ENCODE peak calls at places on chromosomes 6 and 20, in six cellular contexts. O, Y, I, J, N and W are unnamed samples.

GRCh38 chr6:146103416-146104072 is 74.7 kb downstream of the GRM1 start:
- DNase-seq in O (peak), J (no peak), Y (no peak), N (no peak), I (no peak), W (no peak)

GRCh38 chr20:21555470-21556120 is 41.7 kb upstream of the NKX2-2 start:
- DNase-seq in N (no peak), J (no peak), O (no peak), Y (no peak), I (no peak), W (no peak)

GRCh38 chr6:43729537-43729936 is 40.5 kb upstream of the VEGFA start:
- DNase-seq in J (no peak), O (no peak), N (no peak), Y (no peak), I (no peak), W (no peak)

GRCh38 chr6:137498488-137499219 is 4.5 kb upstream of the OLIG3 start:
- DNase-seq in I (no peak), J (no peak), O (no peak), Y (no peak), N (no peak), W (no peak)

GRCh38 chr20:40207618-40208017 is 481.4 kb downstream of the MAFB start:
- DNase-seq in J (no peak), O (no peak), Y (no peak), I (no peak), N (no peak), W (no peak)

GRCh38 chr20:53631909-53632662 is 38.4 kb upstream of the ZNF217 start:
- DNase-seq in Y (no peak), O (no peak), N (no peak), I (no peak), J (no peak), W (no peak)

GRCh38 chr6:30684386-30685156 is 1.9 kb downstream of the PPP1R18 start:
- DNase-seq in J (no peak), Y (peak), O (peak), I (peak), N (peak), W (no peak)

GRCh38 chr6:156948807-156949206 is 171.6 kb downstream of the ARID1B start:
- DNase-seq in Y (no peak), I (no peak), J (no peak), N (no peak), O (peak), W (no peak)

GRCh38 chr20:36454664-36455427 is 86.5 kb upstream of the MYL9 start:
- DNase-seq in N (peak), O (peak), Y (no peak), I (peak), J (no peak), W (peak)

GRCh38 chr6:165991341-165991740 is 176.3 kb downstream of the TBXT start:
- DNase-seq in I (no peak), O (no peak), N (no peak), Y (no peak), J (no peak), W (no peak)

GRCh38 chr6:159899994-159900745 is 9.4 kb downstream of the MAS1 start:
- DNase-seq in J (no peak), N (no peak), I (no peak), Y (no peak), O (no peak), W (no peak)

GRCh38 chr6:159720708-159721107 is 6.6 kb upstream of the WTAP start:
- DNase-seq in I (no peak), O (peak), N (no peak), Y (peak), J (no peak), W (no peak)

GRCh38 chr6:25150031-25150430 is 129.1 kb upstream of the CARMIL1 start:
- DNase-seq in N (no peak), I (no peak), J (no peak), Y (no peak), O (no peak), W (no peak)

GRCh38 chr6:41597246-41598000 is 40.8 kb upstream of the MDFI start:
- DNase-seq in J (no peak), N (peak), O (no peak), I (no peak), Y (no peak), W (no peak)

GRCh38 chr20:49559411-49560081 is 8.4 kb downstream of the PTGIS start:
- DNase-seq in N (no peak), Y (no peak), J (no peak), I (no peak), O (no peak), W (no peak)

GRCh38 chr20:60262967-60263603 is 304.9 kb downstream of the CDH26 start:
- DNase-seq in J (no peak), I (no peak), N (no peak), Y (peak), O (peak), W (no peak)

GRCh38 chr6:109008061-109008460 is 86.6 kb downstream of the SESN1 start:
- DNase-seq in I (no peak), N (no peak), J (no peak), O (no peak), Y (peak), W (no peak)

GRCh38 chr6:30914854-30915590 is 984 bp downstream of the VARS2 start:
- DNase-seq in O (no peak), I (no peak), Y (no peak), J (no peak), N (no peak), W (no peak)

GRCh38 chr20:24484081-24484450 is 14.6 kb downstream of the SYNDIG1 start:
- DNase-seq in J (no peak), Y (no peak), I (no peak), O (no peak), N (no peak), W (no peak)

GRCh38 chr6:133888931-133889556 is at the start of gene TCF21:
- DNase-seq in J (no peak), O (peak), N (no peak), I (peak), Y (no peak), W (no peak)

GRCh38 chr6:11909696-11910132 is 102.4 kb upstream of the HIVEP1 start:
- DNase-seq in Y (no peak), I (no peak), N (no peak), J (no peak), O (no peak), W (no peak)

GRCh38 chr6:157615411-157615763 is 207.7 kb upstream of the SNX9 start:
- DNase-seq in N (no peak), J (no peak), O (no peak), Y (no peak), I (no peak), W (no peak)

GRCh38 chr20:37356961-37357371 is 11.0 kb downstream of the SRC start:
- DNase-seq in O (no peak), Y (no peak), J (no peak), N (no peak), I (no peak), W (no peak)

GRCh38 chr20:45311589-45312211 is 3.6 kb upstream of the MATN4 start:
- DNase-seq in N (peak), Y (peak), I (peak), O (peak), J (no peak), W (peak)

GRCh38 chr20:36173451-36173933 is 19.0 kb downstream of the EPB41L1 start:
- DNase-seq in J (no peak), Y (no peak), O (peak), N (no peak), I (peak), W (no peak)

GRCh38 chr6:11386323-11386722 is 151.2 kb upstream of the TMEM170B start:
- DNase-seq in N (no peak), Y (peak), I (no peak), J (no peak), O (no peak), W (no peak)

GRCh38 chr6:1658212-1659005 is 48.7 kb downstream of the FOXC1 start:
- DNase-seq in J (no peak), N (no peak), O (no peak), Y (no peak), I (no peak), W (no peak)

GRCh38 chr20:36179170-36179945 is 24.8 kb downstream of the EPB41L1 start:
- DNase-seq in N (no peak), O (peak), Y (no peak), J (no peak), I (no peak), W (peak)

GRCh38 chr6:82072771-82073170 is 174.8 kb downstream of the IBTK start:
- DNase-seq in J (no peak), N (no peak), O (no peak), Y (no peak), I (no peak), W (no peak)

GRCh38 chr6:43061861-43062260 is 2.4 kb downstream of the KLC4 start:
- DNase-seq in N (no peak), Y (no peak), J (no peak), O (no peak), I (no peak), W (no peak)

GRCh38 chr6:18022398-18023231 is 35.2 kb upstream of the KIF13A start:
- DNase-seq in Y (no peak), O (peak), J (no peak), N (no peak), I (no peak), W (no peak)

GRCh38 chr6:90610671-90611542 is 24.0 kb upstream of the MAP3K7 start:
- DNase-seq in I (peak), Y (peak), J (no peak), N (peak), O (peak), W (peak)

GRCh38 chr6:137165375-137166246 is 7.8 kb downstream of the IL22RA2 start:
- DNase-seq in O (no peak), J (no peak), Y (peak), I (no peak), N (no peak), W (no peak)

GRCh38 chr6:110181131-110182027 is 1.2 kb downstream of the CDC40 start:
- DNase-seq in Y (no peak), O (no peak), N (no peak), I (no peak), J (no peak), W (no peak)

GRCh38 chr20:62603021-62603906 is 39.0 kb upstream of the SLCO4A1 start:
- DNase-seq in O (no peak), J (peak), N (peak), Y (no peak), I (peak), W (no peak)

GRCh38 chr6:155473741-155474140 is 18.1 kb upstream of the NOX3 start:
- DNase-seq in N (no peak), J (no peak), Y (no peak), O (no peak), I (no peak), W (no peak)

GRCh38 chr6:15430181-15430580 is 184.3 kb downstream of the JARID2 start:
- DNase-seq in O (no peak), N (no peak), J (no peak), I (no peak), Y (no peak), W (no peak)

GRCh38 chr6:140554421-140554820 is 1180.0 kb upstream of the CITED2 start:
- DNase-seq in I (no peak), Y (no peak), J (no peak), N (no peak), O (no peak), W (no peak)

GRCh38 chr20:58161192-58161591 is 67.3 kb downstream of the ANKRD60 start:
- DNase-seq in J (no peak), Y (no peak), I (no peak), N (no peak), O (no peak), W (no peak)

DNA sequence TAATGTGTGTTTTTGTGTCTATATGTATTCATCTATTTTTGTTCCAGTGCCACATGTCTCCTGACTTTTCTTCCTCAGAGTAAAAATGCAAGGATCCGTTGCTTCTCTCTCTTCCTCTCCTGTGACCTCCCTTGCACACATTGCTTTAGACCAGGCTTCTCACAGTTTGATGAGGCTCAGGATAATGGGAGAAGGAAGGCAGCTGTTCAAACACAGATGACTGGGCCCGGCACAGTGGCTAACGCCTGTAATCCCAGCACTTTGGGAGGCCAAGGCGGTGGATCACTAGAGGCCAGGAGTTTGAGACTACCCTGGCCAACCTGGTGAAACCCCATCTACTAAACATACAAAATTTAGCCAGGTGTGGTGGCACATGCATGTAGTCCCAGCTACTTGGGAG is 241.9 kb downstream of the SAMD5 start:
- DNase-seq in I (no peak), N (no peak), Y (no peak), O (no peak), J (no peak), W (no peak)
- H3K27ac ChIP-seq in I (no peak), N (no peak), Y (no peak), O (no peak), J (no peak), W (no peak)

DNA sequence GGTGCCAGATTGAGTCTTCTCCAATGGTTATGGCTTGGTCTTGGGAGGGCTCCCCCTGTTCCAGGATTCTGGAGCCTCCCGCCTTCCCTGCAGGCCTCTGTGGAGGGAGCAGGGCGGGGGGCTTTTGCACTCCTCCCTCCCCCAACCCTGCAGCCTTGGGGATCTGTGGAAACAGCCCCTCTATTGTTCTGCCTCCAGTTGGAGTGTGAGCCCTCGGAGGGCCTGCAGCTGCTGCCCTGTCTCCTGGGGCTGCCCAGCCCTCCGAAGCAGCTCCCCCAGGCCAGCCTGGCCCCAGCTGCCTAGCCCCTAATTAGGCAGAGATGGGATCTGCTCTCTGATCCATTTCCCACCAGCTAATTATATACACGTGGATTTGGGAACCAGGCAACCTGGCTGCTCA is 14.7 kb downstream of the FAM110A start:
- DNase-seq in Y (no peak), I (no peak), N (no peak), O (no peak), J (no peak), W (no peak)
- H3K27ac ChIP-seq in Y (no peak), I (no peak), N (no peak), O (no peak), J (no peak), W (no peak)

GRCh38 chr20:48040491-48040890 is 255.2 kb upstream of the SULF2 start:
- DNase-seq in O (no peak), N (no peak), J (no peak), I (no peak), Y (no peak), W (no peak)

GRCh38 chr20:48040051-48040450 is 254.8 kb upstream of the SULF2 start:
- DNase-seq in N (no peak), Y (no peak), J (no peak), I (no peak), O (no peak), W (no peak)

GRCh38 chr20:48041078-48041780 is 255.9 kb upstream of the SULF2 start:
- DNase-seq in I (no peak), N (no peak), J (no peak), Y (no peak), O (no peak), W (no peak)

GRCh38 chr20:48039514-48039913 is 254.2 kb upstream of the SULF2 start:
- DNase-seq in J (no peak), O (no peak), I (no peak), N (no peak), Y (no peak), W (no peak)

DNA sequence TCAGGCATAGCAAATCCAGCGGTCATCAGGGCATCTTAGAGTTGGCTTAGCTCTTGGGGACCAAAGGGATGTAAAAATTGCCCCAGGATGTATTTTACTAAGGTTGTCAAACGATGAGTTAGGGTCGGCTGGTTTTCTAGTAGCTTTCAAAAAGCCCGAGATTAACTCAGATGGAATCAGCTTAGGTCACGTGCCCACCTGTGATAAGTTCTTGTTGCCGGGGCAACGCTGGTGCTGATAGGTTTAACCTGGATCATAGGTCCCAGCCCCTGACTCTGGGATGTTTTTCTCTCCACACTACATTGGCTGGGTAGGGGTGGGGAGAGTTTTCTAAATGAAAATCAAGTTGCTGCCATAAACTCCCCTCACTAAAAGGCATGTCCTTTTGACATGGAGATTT is 257.3 kb upstream of the SULF2 start:
- DNase-seq in O (no peak), N (no peak), J (no peak), Y (no peak), I (no peak), W (no peak)
- H3K27ac ChIP-seq in O (no peak), N (no peak), J (no peak), Y (no peak), I (no peak), W (no peak)

GRCh38 chr6:52418606-52419005 is 1.5 kb upstream of the EFHC1 start:
- DNase-seq in Y (no peak), O (no peak), I (no peak), J (no peak), N (no peak), W (no peak)

GRCh38 chr6:52415917-52416628 is 4.1 kb upstream of the EFHC1 start:
- DNase-seq in J (no peak), N (no peak), O (no peak), I (no peak), Y (no peak), W (no peak)

GRCh38 chr6:52419809-52420667 is at the start of gene EFHC1:
- DNase-seq in I (peak), Y (peak), J (peak), O (peak), N (peak), W (peak)

GRCh38 chr6:52416629-52417151 is 3.5 kb upstream of the EFHC1 start:
- DNase-seq in I (no peak), O (peak), N (no peak), J (no peak), Y (peak), W (no peak)

DNA sequence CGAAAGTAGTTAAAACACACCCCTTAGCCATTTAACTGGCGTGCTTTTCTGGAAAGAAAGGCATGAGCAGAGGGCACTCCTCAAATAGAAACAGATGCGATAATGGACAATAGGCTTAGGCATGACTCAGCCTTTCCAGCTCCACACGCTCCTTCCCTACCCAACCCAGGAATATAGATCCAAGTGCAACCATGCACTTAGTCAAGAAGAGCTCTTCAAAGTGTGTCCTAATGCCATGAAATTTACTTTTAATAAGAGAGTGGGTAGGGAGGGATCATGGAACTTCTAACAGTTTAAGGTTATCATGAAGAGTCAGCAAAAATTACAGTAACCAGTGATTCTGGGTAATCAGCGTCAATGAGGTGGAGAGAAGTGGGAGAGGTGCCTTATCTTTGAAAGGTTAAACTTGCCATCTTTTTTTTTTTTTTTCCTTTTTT is 2.4 kb upstream of the EFHC1 start:
- DNase-seq in I (peak), J (no peak), O (peak), Y (no peak), N (no peak), W (no peak)
- H3K27ac ChIP-seq in I (peak), J (peak), O (no peak), Y (no peak), N (peak), W (no peak)

DNA sequence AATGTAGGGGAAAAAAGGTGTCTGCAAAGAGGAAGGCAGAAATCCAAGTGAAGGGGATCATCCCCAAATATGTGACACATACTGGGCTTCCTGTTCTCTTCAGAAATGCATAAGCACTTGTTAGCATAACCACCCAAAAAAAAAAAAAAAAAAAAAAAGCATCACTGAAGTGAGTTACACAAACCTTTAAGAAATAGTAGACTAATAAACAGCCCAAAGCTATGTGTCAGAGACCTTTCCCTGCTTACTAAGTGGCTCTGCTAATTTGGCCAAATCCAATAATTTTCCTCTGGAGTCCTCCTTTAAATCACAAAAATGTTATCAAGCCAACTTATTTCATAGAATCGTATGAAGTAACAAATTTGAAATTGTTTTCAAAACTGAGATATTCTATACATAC is 7.5 kb upstream of the DST start:
- DNase-seq in J (no peak), N (no peak), Y (no peak), I (no peak), O (no peak), W (no peak)
- H3K27ac ChIP-seq in J (peak), N (no peak), Y (no peak), I (no peak), O (no peak), W (no peak)